ENCODE peak calls at places on chromosomes 4 and X, in eight cellular contexts. O is epithelial cell of esophagus; Y is activated T-helper 1 cell treated with anti-CD3 and anti-CD28 coated beads, Interleukin-12 subunit alpha, Interleukin-12 subunit beta, Interleukin-2, Interleukin-4 antibody, amounts not matched to agents 30 ng/mL and 10 ng/mL and 1 ng/mL, durations not matched to agents 14 hours and 24 hours and 36 hours; Z is NCI-H1092 treated with DMSO at 0.1 percent for 48 hours; N is NCI-H82; W is Calu3; P is left colon; U is cardiac muscle cell. V is an unnamed sample.
A peak's percentile ranks its signal among the peaks of the same experiment; 100 is the strongest.

GRCh38 chrX:38656350-38656915 is 95.1 kb downstream of the TSPAN7 start:
- DNase-seq in W (no peak), O (no peak), Y (no peak), Z (peak; percentile 2), P (no peak), N (peak; percentile 95), U (no peak), V (no peak)

GRCh38 chr4:157204634-157205244 is 15.8 kb upstream of the GRIA2 start:
- DNase-seq in U (peak; percentile 24), W (peak; percentile 19), O (peak; percentile 14), Z (no peak), Y (no peak), N (peak; percentile 15), P (peak; percentile 38), V (no peak)

GRCh38 chr4:8928074-8928473 is 56.4 kb upstream of the HMX1 start:
- DNase-seq in Z (no peak), N (no peak), Y (no peak), W (no peak), U (no peak), P (no peak), O (no peak), V (no peak)

GRCh38 chr4:39103291-39103690 is 41.3 kb downstream of the KLHL5 start:
- DNase-seq in P (no peak), O (no peak), Y (no peak), U (peak; percentile 3), W (no peak), Z (no peak), N (no peak), V (no peak)

GRCh38 chr4:186132577-186133277 is 28.2 kb downstream of the FAM149A start:
- DNase-seq in W (peak; percentile 41), Y (no peak), O (peak; percentile 50), P (no peak), Z (no peak), U (peak; percentile 60), N (peak; percentile 3), V (no peak)

GRCh38 chrX:104284407-104285000 is 29.8 kb upstream of the ESX1 start:
- DNase-seq in Z (no peak), Y (no peak), O (no peak), P (no peak), U (no peak), W (no peak), N (no peak), V (no peak)

GRCh38 chr4:152807294-152807829 is 27.6 kb downstream of the ARFIP1 start:
- DNase-seq in Z (no peak), W (no peak), N (no peak), P (no peak), U (peak; percentile 16), O (peak; percentile 31), Y (no peak), V (no peak)

GRCh38 chrX:148885203-148885602 is 384.8 kb downstream of the AFF2 start:
- DNase-seq in W (no peak), O (no peak), P (no peak), U (no peak), Y (no peak), Z (no peak), N (no peak), V (no peak)

GRCh38 chr4:2812985-2813384 is 20.1 kb downstream of the SH3BP2 start:
- DNase-seq in Z (no peak), W (no peak), N (no peak), O (no peak), P (no peak), Y (no peak), U (no peak), V (no peak)

GRCh38 chrX:1486177-1486576 is 33.5 kb upstream of the ASMTL start:
- DNase-seq in W (no peak), N (no peak), U (no peak), O (no peak), Y (no peak), Z (no peak), P (no peak), V (no peak)

GRCh38 chrX:107669885-107670628 is 41.7 kb downstream of the PRPS1 start:
- DNase-seq in W (no peak), Y (no peak), U (no peak), N (no peak), Z (peak; percentile 15), O (no peak), P (no peak), V (peak; percentile 33)

GRCh38 chr4:73267050-73267449 is 8.5 kb upstream of the ANKRD17 start:
- DNase-seq in O (no peak), P (no peak), Y (no peak), W (no peak), U (no peak), Z (no peak), N (no peak), V (no peak)

GRCh38 chr4:110119880-110120279 is 78.5 kb downstream of the ELOVL6 start:
- DNase-seq in Y (no peak), N (no peak), W (no peak), U (peak; percentile 65), P (no peak), O (peak; percentile 68), Z (no peak), V (no peak)

GRCh38 chr4:103719320-103720204 is at the start of gene TACR3:
- DNase-seq in O (peak; percentile 9), Y (no peak), P (no peak), N (peak; percentile 56), Z (no peak), U (peak; percentile 2), W (no peak), V (no peak)

GRCh38 chr4:47525154-47525819 is 40.2 kb downstream of the ATP10D start:
- DNase-seq in O (peak; percentile 88), Y (no peak), U (peak; percentile 94), W (no peak), N (no peak), Z (no peak), P (no peak), V (no peak)

GRCh38 chr4:120948382-120948781 is 25.9 kb upstream of the PRDM5 start:
- DNase-seq in U (no peak), P (no peak), W (peak; percentile 77), Y (no peak), O (peak; percentile 47), Z (no peak), N (no peak), V (no peak)